ENCODE peak calls at places on chromosomes 7 and 10, in six cellular contexts. G is tibial nerve, U is vagina, E is upper lobe of left lung, P is breast epithelium, H is H54. T is an unnamed sample.

GRCh38 chr10:119654540-119654939 is 3.4 kb downstream of the BAG3 start:
- DNase-seq in U (no peak), G (no peak), H (peak; percentile 51), E (peak; percentile 89), P (peak; percentile 71), T (no peak)

GRCh38 chr10:63759335-63759734 is 238.1 kb downstream of the REEP3 start:
- DNase-seq in H (no peak), P (no peak), E (no peak), G (no peak), U (no peak), T (no peak)

GRCh38 chr10:60757422-60757895 is 20.8 kb upstream of the CDK1 start:
- DNase-seq in G (no peak), H (no peak), E (no peak), U (no peak), P (no peak), T (no peak)

GRCh38 chr10:80265740-80266512 is 23.5 kb downstream of the MAT1A start:
- DNase-seq in E (no peak), G (no peak), U (no peak), P (no peak), H (no peak), T (no peak)

GRCh38 chr10:124168991-124169826 is 75.8 kb upstream of the CHST15 start:
- DNase-seq in H (no peak), U (no peak), G (no peak), E (no peak), P (peak; percentile 2), T (no peak)

GRCh38 chr7:84182301-84182700 is 12.3 kb downstream of the SEMA3A start:
- DNase-seq in P (no peak), G (no peak), U (no peak), H (no peak), E (no peak), T (no peak)

GRCh38 chr10:10826125-10826524 is 191.5 kb upstream of the CELF2 start:
- DNase-seq in P (no peak), U (no peak), G (no peak), H (no peak), E (no peak), T (no peak)

GRCh38 chr7:68691261-68692216 is 906.7 kb upstream of the AUTS2 start:
- DNase-seq in G (no peak), E (no peak), P (no peak), H (peak; percentile 47), U (no peak), T (no peak)

GRCh38 chr7:113774182-113774807 is 144.5 kb downstream of the PPP1R3A start:
- DNase-seq in P (no peak), H (peak; percentile 3), E (no peak), G (no peak), U (no peak), T (peak; percentile 1)

GRCh38 chr7:156942708-156943090 is 6.8 kb upstream of the NOM1 start:
- DNase-seq in P (no peak), E (no peak), H (no peak), G (no peak), U (no peak), T (no peak)

GRCh38 chr10:69232736-69233135 is 12.6 kb downstream of the HKDC1 start:
- DNase-seq in G (no peak), H (no peak), P (no peak), E (no peak), U (no peak), T (no peak)

GRCh38 chr10:24762966-24763623 is 39.4 kb upstream of the ARHGAP21 start:
- DNase-seq in H (peak; percentile 39), P (no peak), G (no peak), E (no peak), U (no peak), T (no peak)

GRCh38 chr10:103044942-103045489 is 126.9 kb downstream of the CNNM2 start:
- DNase-seq in E (no peak), H (no peak), P (no peak), G (no peak), U (no peak), T (no peak)

GRCh38 chr7:101527844-101528667 is 101.0 kb downstream of the MYL10 start:
- DNase-seq in P (no peak), H (no peak), U (no peak), G (no peak), E (no peak), T (no peak)

GRCh38 chr7:30983042-30983913 is 19.5 kb downstream of the GHRHR start:
- DNase-seq in P (peak; percentile 63), H (peak; percentile 97), E (peak; percentile 81), U (no peak), G (peak; percentile 78), T (peak; percentile 81)

GRCh38 chr7:12814107-12814506 is 126.7 kb downstream of the ARL4A start:
- DNase-seq in P (no peak), U (no peak), H (no peak), G (no peak), E (no peak), T (no peak)

GRCh38 chr10:97302088-97302791 is 9.8 kb upstream of the ARHGAP19 start:
- DNase-seq in E (no peak), P (no peak), U (no peak), G (no peak), H (no peak), T (no peak)

GRCh38 chr7:13641699-13642098 is 347.8 kb downstream of the ETV1 start:
- DNase-seq in P (no peak), H (peak; percentile 5), G (no peak), E (no peak), U (no peak), T (no peak)

GRCh38 chr7:80182630-80183276 is 48.1 kb downstream of the GNAI1 start:
- DNase-seq in H (no peak), P (no peak), E (no peak), U (no peak), G (no peak), T (no peak)

GRCh38 chr7:151876112-151876898 is 610 bp downstream of the PRKAG2 start:
- DNase-seq in E (peak; percentile 86), P (peak; percentile 73), G (peak; percentile 74), U (no peak), H (peak; percentile 44), T (peak; percentile 50)

DNA sequence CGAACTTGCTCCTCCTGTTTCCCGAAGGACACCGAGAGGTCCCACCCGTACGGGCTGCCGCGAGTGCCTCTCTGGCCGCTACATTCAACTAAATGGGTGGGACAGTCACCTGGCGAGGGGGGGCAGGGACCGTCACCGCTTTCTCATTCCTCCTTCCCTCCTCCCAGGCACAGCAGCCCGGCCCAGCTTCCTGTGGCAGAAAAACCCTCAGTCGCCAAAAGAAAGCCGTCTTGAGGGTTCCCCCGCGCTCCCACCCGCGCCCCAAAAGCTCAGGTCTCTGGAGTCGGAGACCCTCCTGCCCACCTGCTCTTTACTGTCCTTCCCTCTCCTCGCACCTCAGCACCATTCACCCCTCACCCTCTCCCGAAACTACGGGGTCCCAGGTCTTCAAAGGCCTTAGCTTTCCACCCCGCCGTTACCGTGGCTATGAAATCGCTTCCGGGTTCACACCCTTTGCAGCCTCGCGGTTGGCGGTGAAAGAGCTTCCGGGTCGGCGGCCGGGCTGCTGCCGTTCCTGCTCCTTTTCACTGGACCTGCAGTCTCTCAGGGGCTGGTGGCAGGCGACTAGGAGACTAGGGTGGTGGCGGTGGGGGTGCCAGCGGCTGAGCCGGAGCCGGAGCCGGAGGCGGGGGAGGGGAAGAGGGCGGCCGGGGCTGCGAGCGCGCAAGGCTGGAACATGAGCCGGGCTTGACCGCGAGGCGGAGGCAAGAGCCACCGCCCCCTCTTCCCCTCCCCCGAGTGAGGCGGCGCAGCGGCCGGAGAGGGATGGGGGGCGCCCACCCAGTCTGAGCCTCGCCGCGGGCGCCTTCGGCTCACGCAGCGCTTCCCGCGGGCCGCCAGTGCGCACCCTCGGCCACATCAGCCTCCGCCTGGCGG is at the start of the genes ANKIB1 and KRIT1:
- DNase-seq in H (peak; percentile 76), E (peak; percentile 90), P (peak; percentile 81), G (peak; percentile 71), U (no peak), T (peak; percentile 67)
- TF ChIP-seq POLR2A in H (peak; percentile 67), E (no peak), P (peak; percentile 77), G (peak; percentile 56), U (no peak), T (peak; percentile 74)

GRCh38 chr7:6376820-6377219 is 70.9 kb downstream of the DAGLB start:
- DNase-seq in E (no peak), G (no peak), H (no peak), P (no peak), U (no peak), T (no peak)
- TF ChIP-seq POLR2A in E (no peak), G (no peak), H (no peak), P (no peak), U (no peak), T (no peak)

GRCh38 chr10:70880077-70880534 is 8.3 kb downstream of the PCBD1 start:
- DNase-seq in E (peak; percentile 80), H (peak; percentile 83), P (peak; percentile 73), U (no peak), G (peak; percentile 71), T (peak; percentile 50)
- TF ChIP-seq POLR2A in E (no peak), H (no peak), P (no peak), U (no peak), G (no peak), T (no peak)

GRCh38 chr7:66413379-66414114 is 208.4 kb downstream of the TPST1 start:
- DNase-seq in G (peak; percentile 47), P (peak; percentile 61), E (peak; percentile 82), U (no peak), H (no peak), T (peak; percentile 92)
- TF ChIP-seq POLR2A in G (peak; percentile 33), P (no peak), E (no peak), U (no peak), H (no peak), T (no peak)

GRCh38 chr10:5987747-5988146 is 10.4 kb upstream of the IL15RA start:
- DNase-seq in P (no peak), E (no peak), H (no peak), G (no peak), U (no peak), T (no peak)
- TF ChIP-seq POLR2A in P (no peak), E (no peak), H (no peak), G (no peak), U (no peak), T (no peak)

GRCh38 chr7:139230078-139230477 is 959 bp upstream of the UBN2 start:
- DNase-seq in H (no peak), E (no peak), G (no peak), U (no peak), P (no peak), T (no peak)

GRCh38 chr7:139232377-139232717 is 1.3 kb downstream of the UBN2 start:
- DNase-seq in E (no peak), U (no peak), P (no peak), H (no peak), G (no peak), T (no peak)

GRCh38 chr7:139231513-139232376 is 708 bp downstream of the UBN2 start:
- DNase-seq in G (no peak), H (peak; percentile 26), U (no peak), E (peak; percentile 50), P (no peak), T (peak; percentile 41)

GRCh38 chr7:139230484-139230773 is 608 bp upstream of the UBN2 start:
- DNase-seq in U (no peak), G (no peak), E (no peak), P (no peak), H (no peak), T (no peak)

GRCh38 chr7:139230774-139231512 is at the start of gene UBN2:
- DNase-seq in H (peak; percentile 96), U (peak; percentile 98), G (peak; percentile 88), E (peak; percentile 98), P (peak; percentile 93), T (peak; percentile 88)
- TF ChIP-seq POLR2A in H (peak; percentile 93), U (no peak), G (peak; percentile 76), E (peak; percentile 82), P (peak; percentile 46), T (no peak)

GRCh38 chr10:89278034-89278535 is 23.8 kb upstream of the IFIT2 start:
- DNase-seq in G (no peak), U (no peak), H (peak; percentile 57), E (peak; percentile 50), P (peak; percentile 73), T (no peak)
- TF ChIP-seq POLR2A in G (no peak), U (no peak), H (no peak), E (no peak), P (no peak), T (no peak)